ENCODE peak calls at places on chromosomes 13 and 19, in seven cellular contexts. D is NCI-H774; P is stimulated activated CD4-positive, alpha-beta T cell treated with anti-CD3 and anti-CD28 coated beads, Interleukin-15, amount 100 ng/mL, for 1 hour; Y is BJ; M is islet precursor cell; O is MV-4-11; E is activated T-cell treated with anti-CD3 and anti-CD28 coated beads for 1 hour. C is an unnamed sample.

GRCh38 chr19:47363758-47364529 is 14.8 kb downstream of the DHX34 start:
- DNase-seq in E (no peak), D (no peak), O (peak; percentile 81), Y (no peak), M (no peak), P (no peak), C (peak; percentile 9)

GRCh38 chr19:13169769-13170168 is 19.6 kb downstream of the IER2 start:
- DNase-seq in O (no peak), E (no peak), P (no peak), D (no peak), Y (no peak), M (peak; percentile 98), C (peak; percentile 73)

GRCh38 chr13:103199380-103200088 is 133.3 kb upstream of the SLC10A2 start:
- DNase-seq in Y (no peak), D (no peak), O (no peak), E (no peak), M (no peak), P (no peak), C (no peak)

GRCh38 chr19:58328999-58329398 is 2.2 kb downstream of the ZSCAN22 start:
- DNase-seq in E (no peak), M (peak; percentile 76), D (no peak), O (peak; percentile 42), P (no peak), Y (no peak), C (no peak)

GRCh38 chr19:12794936-12795335 is 3.6 kb downstream of the JUNB start:
- DNase-seq in E (no peak), Y (no peak), D (no peak), P (no peak), M (no peak), O (no peak), C (no peak)

GRCh38 chr13:103188688-103189326 is 122.6 kb upstream of the SLC10A2 start:
- DNase-seq in Y (no peak), M (no peak), E (no peak), P (no peak), O (peak; percentile 33), D (no peak), C (no peak)

GRCh38 chr13:100789481-100789880 is 114.9 kb upstream of the TMTC4 start:
- DNase-seq in E (no peak), P (no peak), O (no peak), Y (no peak), M (peak; percentile 81), D (peak; percentile 62), C (no peak)

GRCh38 chr13:73465629-73465974 is 406.8 kb downstream of the KLF5 start:
- DNase-seq in E (no peak), Y (no peak), O (no peak), P (no peak), D (no peak), M (no peak), C (peak; percentile 48)

GRCh38 chr19:5445667-5446066 is 9.6 kb upstream of the ZNRF4 start:
- DNase-seq in Y (no peak), O (no peak), D (no peak), P (no peak), M (no peak), E (no peak), C (peak; percentile 4)

GRCh38 chr19:32642771-32643170 is 32.2 kb downstream of the ANKRD27 start:
- DNase-seq in P (peak; percentile 31), E (peak; percentile 34), Y (no peak), M (no peak), O (no peak), D (no peak), C (no peak)

GRCh38 chr13:40440990-40441820 is 225.2 kb downstream of the FOXO1 start:
- DNase-seq in D (no peak), E (no peak), O (no peak), M (no peak), Y (no peak), P (no peak), C (no peak)

GRCh38 chr19:53374743-53375142 is 9.2 kb downstream of the ZNF525 start:
- DNase-seq in E (no peak), Y (no peak), D (no peak), M (no peak), O (no peak), P (no peak), C (no peak)

GRCh38 chr19:588093-588742 is 1.5 kb upstream of the HCN2 start:
- DNase-seq in M (peak; percentile 93), E (peak; percentile 54), O (peak; percentile 67), Y (peak; percentile 51), P (peak; percentile 35), D (peak; percentile 87), C (peak; percentile 88)

GRCh38 chr19:17560205-17560595 is 4.8 kb downstream of the COLGALT1 start:
- DNase-seq in M (peak; percentile 73), Y (peak; percentile 44), D (no peak), P (no peak), E (no peak), O (peak; percentile 71), C (peak; percentile 12)

GRCh38 chr13:44434441-44435141 is 61.0 kb downstream of the SERP2 start:
- DNase-seq in Y (no peak), E (no peak), D (no peak), P (no peak), O (no peak), M (no peak), C (no peak)

GRCh38 chr19:28823338-28823961 is 389.5 kb downstream of the UQCRFS1 start:
- DNase-seq in M (peak; percentile 89), P (no peak), O (no peak), E (no peak), Y (no peak), D (no peak), C (no peak)

GRCh38 chr13:51894239-51894638 is 32.5 kb downstream of the CCDC70 start:
- DNase-seq in Y (no peak), E (no peak), P (no peak), O (no peak), M (peak; percentile 71), D (no peak), C (no peak)

GRCh38 chr13:109787135-109787954 is 962 bp upstream of the IRS2 start:
- DNase-seq in O (no peak), Y (no peak), P (no peak), M (peak; percentile 74), E (no peak), D (peak; percentile 87), C (no peak)

GRCh38 chr13:49292742-49293498 is 45.2 kb downstream of the CDADC1 start:
- DNase-seq in P (no peak), Y (no peak), O (no peak), E (no peak), D (no peak), M (no peak), C (peak; percentile 43)

GRCh38 chr19:32388393-32388724 is 17.2 kb upstream of the DPY19L3 start:
- DNase-seq in P (no peak), E (no peak), O (no peak), M (no peak), D (no peak), Y (no peak), C (no peak)

GRCh38 chr13:97385146-97385545 is 48.8 kb upstream of the RAP2A start:
- DNase-seq in Y (no peak), D (no peak), E (no peak), M (no peak), P (no peak), O (no peak), C (peak; percentile 27)

GRCh38 chr19:51372021-51372648 is 319 bp downstream of the NKG7 start:
- DNase-seq in M (no peak), P (no peak), D (no peak), E (no peak), Y (no peak), O (no peak), C (no peak)

C was measured in HFFc6.